ENCODE peak calls at places on chromosomes 13 and 19, in ten cellular contexts. One of them, this sample, is unnamed.

GRCh38 chr19:47093254-47093653 is 20.3 kb downstream of the ZC3H4 start:
- DNase-seq in Peyer's patch: no peak
- DNase-seq in sigmoid colon: no peak
- DNase-seq in suprapubic skin: no peak
- DNase-seq in right lobe of liver: no peak
- DNase-seq in spleen: no peak
- DNase-seq in A549: no peak
- DNase-seq in IMR-90: no peak
- DNase-seq in adrenal gland: no peak
- DNase-seq in heart left ventricle: no peak
- DNase-seq in this sample: no peak

GRCh38 chr19:38979867-38980266 is 4.3 kb upstream of the FBXO17 start:
- DNase-seq in Peyer's patch: no peak
- DNase-seq in suprapubic skin: no peak
- DNase-seq in right lobe of liver: no peak
- DNase-seq in IMR-90: no peak
- DNase-seq in spleen: no peak
- DNase-seq in A549: no peak
- DNase-seq in heart left ventricle: no peak
- DNase-seq in adrenal gland: no peak
- DNase-seq in sigmoid colon: no peak
- DNase-seq in this sample: no peak

GRCh38 chr13:51495300-51495699 is 42.5 kb upstream of the INTS6 start:
- DNase-seq in spleen: no peak
- DNase-seq in right lobe of liver: no peak
- DNase-seq in heart left ventricle: no peak
- DNase-seq in Peyer's patch: no peak
- DNase-seq in adrenal gland: no peak
- DNase-seq in IMR-90: no peak
- DNase-seq in suprapubic skin: no peak
- DNase-seq in sigmoid colon: no peak
- DNase-seq in A549: no peak
- DNase-seq in this sample: no peak

GRCh38 chr13:111908981-111909380 is 158.0 kb upstream of the SOX1 start:
- DNase-seq in sigmoid colon: peak; percentile 56
- DNase-seq in heart left ventricle: no peak
- DNase-seq in A549: no peak
- DNase-seq in right lobe of liver: peak; percentile 37
- DNase-seq in adrenal gland: no peak
- DNase-seq in Peyer's patch: peak; percentile 24
- DNase-seq in suprapubic skin: peak; percentile 71
- DNase-seq in IMR-90: no peak
- DNase-seq in spleen: peak; percentile 52
- DNase-seq in this sample: no peak

GRCh38 chr19:8334458-8335342 is 8.4 kb downstream of the KANK3 start:
- DNase-seq in A549: peak; percentile 84
- DNase-seq in suprapubic skin: no peak
- DNase-seq in adrenal gland: peak; percentile 21
- DNase-seq in heart left ventricle: peak; percentile 53
- DNase-seq in right lobe of liver: peak; percentile 64
- DNase-seq in Peyer's patch: peak; percentile 64
- DNase-seq in sigmoid colon: no peak
- DNase-seq in spleen: peak; percentile 77
- DNase-seq in IMR-90: peak; percentile 74
- DNase-seq in this sample: no peak

GRCh38 chr19:39335168-39335567 is 675 bp downstream of the GMFG start:
- DNase-seq in heart left ventricle: no peak
- DNase-seq in A549: no peak
- DNase-seq in sigmoid colon: no peak
- DNase-seq in Peyer's patch: no peak
- DNase-seq in right lobe of liver: no peak
- DNase-seq in spleen: peak; percentile 84
- DNase-seq in adrenal gland: no peak
- DNase-seq in suprapubic skin: no peak
- DNase-seq in IMR-90: no peak
- DNase-seq in this sample: no peak

GRCh38 chr13:52669677-52670076 is 17.0 kb downstream of the SUGT1 start:
- DNase-seq in right lobe of liver: no peak
- DNase-seq in Peyer's patch: no peak
- DNase-seq in adrenal gland: no peak
- DNase-seq in A549: no peak
- DNase-seq in spleen: no peak
- DNase-seq in IMR-90: no peak
- DNase-seq in suprapubic skin: no peak
- DNase-seq in sigmoid colon: no peak
- DNase-seq in heart left ventricle: no peak
- DNase-seq in this sample: no peak

GRCh38 chr19:4393947-4394590 is 6.3 kb downstream of the SH3GL1 start:
- DNase-seq in IMR-90: no peak
- DNase-seq in Peyer's patch: no peak
- DNase-seq in sigmoid colon: no peak
- DNase-seq in spleen: no peak
- DNase-seq in adrenal gland: peak; percentile 45
- DNase-seq in A549: no peak
- DNase-seq in right lobe of liver: no peak
- DNase-seq in suprapubic skin: no peak
- DNase-seq in heart left ventricle: no peak
- DNase-seq in this sample: no peak

GRCh38 chr13:33615436-33615835 is 202.5 kb upstream of the RFC3 start:
- DNase-seq in IMR-90: no peak
- DNase-seq in suprapubic skin: no peak
- DNase-seq in spleen: no peak
- DNase-seq in heart left ventricle: no peak
- DNase-seq in Peyer's patch: no peak
- DNase-seq in A549: no peak
- DNase-seq in sigmoid colon: no peak
- DNase-seq in right lobe of liver: no peak
- DNase-seq in adrenal gland: no peak
- DNase-seq in this sample: no peak

GRCh38 chr19:19661675-19662251 is 1.7 kb downstream of the ATP13A1 start:
- DNase-seq in Peyer's patch: peak; percentile 70
- DNase-seq in sigmoid colon: peak; percentile 53
- DNase-seq in heart left ventricle: no peak
- DNase-seq in adrenal gland: no peak
- DNase-seq in right lobe of liver: no peak
- DNase-seq in IMR-90: no peak
- DNase-seq in suprapubic skin: no peak
- DNase-seq in A549: no peak
- DNase-seq in spleen: peak; percentile 79
- DNase-seq in this sample: peak; percentile 14

GRCh38 chr13:43895940-43896339 is 16.2 kb downstream of the LACC1 start:
- DNase-seq in A549: no peak
- DNase-seq in IMR-90: peak; percentile 65
- DNase-seq in sigmoid colon: no peak
- DNase-seq in heart left ventricle: no peak
- DNase-seq in adrenal gland: no peak
- DNase-seq in suprapubic skin: no peak
- DNase-seq in spleen: no peak
- DNase-seq in Peyer's patch: no peak
- DNase-seq in right lobe of liver: no peak
- DNase-seq in this sample: no peak

GRCh38 chr19:47901370-47901769 is 15.3 kb upstream of the SULT2A1 start:
- DNase-seq in sigmoid colon: peak; percentile 12
- DNase-seq in heart left ventricle: no peak
- DNase-seq in spleen: no peak
- DNase-seq in Peyer's patch: no peak
- DNase-seq in right lobe of liver: peak; percentile 5
- DNase-seq in A549: no peak
- DNase-seq in adrenal gland: no peak
- DNase-seq in suprapubic skin: no peak
- DNase-seq in IMR-90: no peak
- DNase-seq in this sample: no peak

GRCh38 chr13:102033719-102034446 is 368.0 kb downstream of the FGF14 start:
- DNase-seq in Peyer's patch: no peak
- DNase-seq in heart left ventricle: no peak
- DNase-seq in IMR-90: no peak
- DNase-seq in adrenal gland: no peak
- DNase-seq in spleen: no peak
- DNase-seq in right lobe of liver: no peak
- DNase-seq in suprapubic skin: no peak
- DNase-seq in sigmoid colon: no peak
- DNase-seq in A549: no peak
- DNase-seq in this sample: no peak
- H3K4me3 ChIP-seq in Peyer's patch: no peak overlapping the region
- H3K4me3 ChIP-seq in heart left ventricle: no peak overlapping the region
- H3K4me3 ChIP-seq in IMR-90: no peak overlapping the region
- H3K4me3 ChIP-seq in adrenal gland: no peak overlapping the region
- H3K4me3 ChIP-seq in spleen: no peak overlapping the region
- H3K4me3 ChIP-seq in right lobe of liver: no peak overlapping the region
- H3K4me3 ChIP-seq in suprapubic skin: no peak overlapping the region
- H3K4me3 ChIP-seq in sigmoid colon: no peak overlapping the region
- H3K4me3 ChIP-seq in A549: no peak overlapping the region
- H3K4me3 ChIP-seq in this sample: no peak overlapping the region

DNA sequence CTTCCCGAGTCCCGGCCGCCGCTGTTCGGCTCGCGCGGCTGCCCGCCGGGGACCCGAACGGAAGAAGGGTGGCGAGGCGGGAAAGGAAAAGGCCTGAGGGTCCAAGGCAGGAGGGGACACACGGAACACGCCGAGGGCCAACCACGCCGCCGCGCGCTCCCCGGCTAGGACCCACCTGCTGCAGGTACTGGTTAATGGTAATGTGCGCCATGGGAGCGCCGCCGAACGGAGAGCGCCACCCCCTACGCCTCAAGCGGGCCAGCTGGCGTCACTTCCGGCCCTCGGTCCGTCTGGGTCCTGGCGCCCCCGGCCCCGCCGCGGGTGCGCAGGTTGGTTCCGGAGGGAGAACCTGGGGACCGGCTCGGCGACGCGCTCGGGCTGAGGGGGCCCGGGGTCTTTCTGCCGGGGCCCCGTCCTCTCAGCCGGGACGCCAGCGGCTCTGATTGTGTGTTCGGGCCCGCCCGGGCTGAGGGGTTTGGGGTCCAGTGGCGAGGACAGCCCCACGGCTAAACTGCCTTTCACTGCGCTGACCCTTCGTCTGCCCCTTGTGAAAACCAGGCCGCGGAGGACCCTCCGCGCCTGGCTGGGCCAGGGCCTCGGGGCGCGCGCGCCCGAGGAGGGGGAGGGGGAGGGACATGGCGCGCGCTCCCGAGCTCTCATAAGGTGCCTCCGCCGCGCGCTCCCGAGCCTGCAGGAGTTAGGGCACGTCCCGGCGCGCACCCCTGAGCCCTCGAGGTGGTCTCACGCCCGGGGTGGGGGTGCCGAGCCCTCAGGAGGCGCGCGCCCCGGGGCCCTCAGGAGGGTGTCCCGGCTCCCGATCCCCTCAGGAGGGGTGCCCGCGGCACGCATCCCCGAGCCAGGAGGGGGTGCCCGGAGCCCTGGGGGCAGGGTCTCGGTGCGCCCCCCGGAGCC is at the start of gene PCID2:
- DNase-seq in IMR-90: peak; percentile 84
- DNase-seq in Peyer's patch: peak; percentile 95
- DNase-seq in A549: peak; percentile 91
- DNase-seq in heart left ventricle: peak; percentile 90
- DNase-seq in adrenal gland: peak; percentile 89
- DNase-seq in sigmoid colon: peak; percentile 95
- DNase-seq in right lobe of liver: peak; percentile 90
- DNase-seq in spleen: peak; percentile 98
- DNase-seq in suprapubic skin: peak; percentile 93
- DNase-seq in this sample: peak; percentile 97
- TF ChIP-seq POLR2A in IMR-90: no peak
- TF ChIP-seq POLR2A in Peyer's patch: peak; percentile 66
- TF ChIP-seq POLR2A in A549: peak; percentile 66
- TF ChIP-seq POLR2A in heart left ventricle: peak; percentile 69
- TF ChIP-seq POLR2A in adrenal gland: peak; percentile 84
- TF ChIP-seq POLR2A in sigmoid colon: peak; percentile 71
- TF ChIP-seq POLR2A in right lobe of liver: peak; percentile 82
- TF ChIP-seq POLR2A in spleen: peak; percentile 23
- TF ChIP-seq POLR2A in suprapubic skin: peak; percentile 82
- TF ChIP-seq POLR2A in this sample: no peak

GRCh38 chr19:54188224-54188871 is 1.0 kb downstream of the MBOAT7 start:
- DNase-seq in right lobe of liver: no peak
- DNase-seq in spleen: peak; percentile 84
- DNase-seq in IMR-90: peak; percentile 61
- DNase-seq in sigmoid colon: no peak
- DNase-seq in suprapubic skin: no peak
- DNase-seq in adrenal gland: peak; percentile 79
- DNase-seq in A549: peak; percentile 41
- DNase-seq in Peyer's patch: peak; percentile 71
- DNase-seq in heart left ventricle: no peak
- DNase-seq in this sample: no peak

GRCh38 chr19:54190503-54190941 is 586 bp upstream of the TSEN34 start:
- DNase-seq in right lobe of liver: peak; percentile 100
- DNase-seq in sigmoid colon: peak; percentile 100
- DNase-seq in heart left ventricle: peak; percentile 99
- DNase-seq in spleen: peak; percentile 100
- DNase-seq in A549: peak; percentile 100
- DNase-seq in Peyer's patch: peak; percentile 100
- DNase-seq in suprapubic skin: peak; percentile 100
- DNase-seq in IMR-90: peak; percentile 99
- DNase-seq in adrenal gland: peak; percentile 100
- DNase-seq in this sample: peak; percentile 99

GRCh38 chr19:54190942-54191670 is at the start of gene TSEN34:
- DNase-seq in spleen: peak; percentile 98
- DNase-seq in suprapubic skin: no peak
- DNase-seq in sigmoid colon: no peak
- DNase-seq in adrenal gland: peak; percentile 92
- DNase-seq in IMR-90: peak; percentile 75
- DNase-seq in right lobe of liver: peak; percentile 93
- DNase-seq in Peyer's patch: peak; percentile 95
- DNase-seq in A549: no peak
- DNase-seq in heart left ventricle: peak; percentile 91
- DNase-seq in this sample: peak; percentile 47

GRCh38 chr19:54189668-54190502 is 505 bp upstream of the MBOAT7 start:
- DNase-seq in suprapubic skin: peak; percentile 100
- DNase-seq in adrenal gland: peak; percentile 100
- DNase-seq in heart left ventricle: peak; percentile 100
- DNase-seq in sigmoid colon: peak; percentile 100
- DNase-seq in right lobe of liver: peak; percentile 100
- DNase-seq in IMR-90: peak; percentile 100
- DNase-seq in A549: peak; percentile 100
- DNase-seq in Peyer's patch: peak; percentile 100
- DNase-seq in spleen: peak; percentile 100
- DNase-seq in this sample: peak; percentile 100

GRCh38 chr19:54189020-54189667 is at the start of gene MBOAT7:
- DNase-seq in IMR-90: no peak
- DNase-seq in heart left ventricle: no peak
- DNase-seq in adrenal gland: no peak
- DNase-seq in suprapubic skin: no peak
- DNase-seq in sigmoid colon: no peak
- DNase-seq in Peyer's patch: no peak
- DNase-seq in right lobe of liver: no peak
- DNase-seq in A549: no peak
- DNase-seq in spleen: no peak
- DNase-seq in this sample: no peak
- TF ChIP-seq CTCF in IMR-90: peak; percentile 38
- TF ChIP-seq CTCF in heart left ventricle: no peak
- TF ChIP-seq CTCF in adrenal gland: peak; percentile 17
- TF ChIP-seq CTCF in suprapubic skin: no peak
- TF ChIP-seq CTCF in sigmoid colon: no peak
- TF ChIP-seq CTCF in Peyer's patch: peak; percentile 24
- TF ChIP-seq CTCF in right lobe of liver: peak; percentile 34
- TF ChIP-seq CTCF in A549: peak; percentile 34
- TF ChIP-seq CTCF in spleen: peak; percentile 39
- TF ChIP-seq CTCF in this sample: no peak

DNA sequence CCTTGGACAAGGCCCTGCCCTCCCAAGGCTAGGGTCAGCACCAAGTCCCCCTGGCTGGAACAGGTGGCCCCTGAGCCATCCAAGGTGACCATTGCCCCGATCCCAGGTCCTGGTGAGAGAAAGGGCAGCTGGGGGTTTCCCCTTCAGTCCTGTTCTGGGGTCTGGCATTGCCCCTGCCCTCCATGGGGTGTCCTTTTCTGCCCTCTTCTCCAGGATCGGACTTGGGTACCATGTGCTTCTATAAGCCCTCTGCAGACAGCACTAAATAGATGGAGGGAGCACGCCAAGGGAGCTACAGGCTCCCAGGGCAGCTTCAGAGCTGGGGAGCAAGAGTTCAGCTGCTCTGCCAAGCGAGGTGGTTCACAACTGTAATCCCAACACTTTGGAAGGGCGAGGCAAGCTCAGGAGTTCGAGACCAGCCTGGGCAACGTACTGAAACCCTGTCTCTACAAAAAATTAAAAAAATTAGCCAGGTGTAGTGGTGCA is 13.5 kb upstream of the KCNN1 start:
- DNase-seq in adrenal gland: no peak
- DNase-seq in Peyer's patch: no peak
- DNase-seq in heart left ventricle: no peak
- DNase-seq in spleen: no peak
- DNase-seq in right lobe of liver: no peak
- DNase-seq in A549: no peak
- DNase-seq in suprapubic skin: no peak
- DNase-seq in sigmoid colon: no peak
- DNase-seq in IMR-90: no peak
- DNase-seq in this sample: no peak
- H3K4me3 ChIP-seq in adrenal gland: no peak overlapping the region
- H3K4me3 ChIP-seq in Peyer's patch: no peak overlapping the region
- H3K4me3 ChIP-seq in heart left ventricle: no peak overlapping the region
- H3K4me3 ChIP-seq in spleen: no peak overlapping the region
- H3K4me3 ChIP-seq in right lobe of liver: no peak overlapping the region
- H3K4me3 ChIP-seq in A549: no peak overlapping the region
- H3K4me3 ChIP-seq in suprapubic skin: no peak overlapping the region
- H3K4me3 ChIP-seq in sigmoid colon: no peak overlapping the region
- H3K4me3 ChIP-seq in IMR-90: no peak overlapping the region
- H3K4me3 ChIP-seq in this sample: no peak overlapping the region

This sample was measured in lower leg skin.